ENCODE peak calls at places on chromosomes 4 and X, in four cellular contexts. K is tibial artery, R is transverse colon, J is hepatocyte. D is an unnamed sample.
A peak's percentile ranks its signal among the peaks of the same experiment; 100 is the strongest.

GRCh38 chr4:47002593-47002992 is 9.2 kb upstream of the GABRA4 start:
- DNase-seq in K (no peak), R (no peak), J (no peak), D (no peak)

GRCh38 chrX:74249963-74250362 is 54.0 kb upstream of the ZCCHC13 start:
- DNase-seq in K (no peak), R (no peak), J (peak; percentile 15), D (no peak)

GRCh38 chr4:98290511-98290910 is 29.3 kb downstream of the RAP1GDS1 start:
- DNase-seq in K (no peak), R (no peak), J (no peak), D (no peak)

GRCh38 chrX:48107717-48108116 is 22.7 kb upstream of the SPACA5B start:
- DNase-seq in K (no peak), R (no peak), J (no peak), D (no peak)

GRCh38 chr4:152294331-152294730 is 241.6 kb downstream of the FBXW7 start:
- DNase-seq in K (no peak), R (no peak), J (no peak), D (no peak)

GRCh38 chr4:92304073-92304472 is 307 bp downstream of the GRID2 start:
- DNase-seq in K (no peak), R (no peak), J (no peak), D (no peak)

GRCh38 chrX:95884196-95884595 is 800.4 kb upstream of the DIAPH2 start:
- DNase-seq in K (no peak), R (no peak), J (no peak), D (no peak)

GRCh38 chrX:65596270-65596669 is 61.7 kb upstream of the LAS1L start:
- DNase-seq in K (peak; percentile 64), R (peak; percentile 24), J (no peak), D (no peak)

GRCh38 chr4:26032142-26032541 is 118.1 kb downstream of the SMIM20 start:
- DNase-seq in K (no peak), R (no peak), J (no peak), D (no peak)

GRCh38 chr4:147732516-147733193 is 767 bp downstream of the ARHGAP10 start:
- DNase-seq in K (peak; percentile 68), R (peak; percentile 11), J (peak; percentile 64), D (no peak)

GRCh38 chrX:3699841-3700381 is 13.5 kb downstream of the PRKX start:
- DNase-seq in K (no peak), R (no peak), J (no peak), D (no peak)

GRCh38 chr4:13849778-13850177 is 222.3 kb upstream of the BOD1L1 start:
- DNase-seq in K (no peak), R (no peak), J (no peak), D (no peak)

GRCh38 chr4:155593793-155594192 is 72.9 kb upstream of the GUCY1A1 start:
- DNase-seq in K (no peak), R (no peak), J (no peak), D (no peak)

GRCh38 chr4:103895876-103896465 is 176.2 kb upstream of the TACR3 start:
- DNase-seq in K (no peak), R (no peak), J (no peak), D (no peak)

GRCh38 chrX:129945131-129945530 is 37.3 kb upstream of the BCORL1 start:
- DNase-seq in K (no peak), R (no peak), J (no peak), D (no peak)

GRCh38 chrX:132622130-132622529 is 133.3 kb upstream of the MBNL3 start:
- DNase-seq in K (no peak), R (no peak), J (peak; percentile 14), D (no peak)

GRCh38 chrX:25427873-25428555 is 412.2 kb upstream of the ARX start:
- DNase-seq in K (no peak), R (no peak), J (no peak), D (no peak)

GRCh38 chrX:30955687-30956086 is 66.6 kb upstream of the TAB3 start:
- DNase-seq in K (no peak), R (no peak), J (no peak), D (no peak)

GRCh38 chr4:57071340-57071739 is 38.8 kb downstream of the IGFBP7 start:
- DNase-seq in K (no peak), R (no peak), J (no peak), D (no peak)

GRCh38 chrX:134520860-134521390 is 61.0 kb downstream of the HPRT1 start:
- DNase-seq in K (no peak), R (peak; percentile 23), J (peak; percentile 57), D (no peak)

GRCh38 chr4:28247805-28248204 is 1387.2 kb downstream of the STIM2 start:
- DNase-seq in K (no peak), R (no peak), J (no peak), D (no peak)

GRCh38 chr4:164252286-164252685 is 501.6 kb upstream of the SMIM31 start:
- DNase-seq in K (no peak), R (no peak), J (peak; percentile 6), D (no peak)

GRCh38 chrX:13091111-13091765 is 46.8 kb upstream of the FAM9C start:
- DNase-seq in K (no peak), R (no peak), J (no peak), D (no peak)

GRCh38 chrX:13093489-13094140 is 49.2 kb upstream of the FAM9C start:
- DNase-seq in K (no peak), R (no peak), J (no peak), D (no peak)

GRCh38 chrX:13090261-13091110 is 46.1 kb upstream of the FAM9C start:
- DNase-seq in K (no peak), R (no peak), J (peak; percentile 44), D (no peak)

GRCh38 chrX:13094374-13094773 is 50.0 kb upstream of the FAM9C start:
- DNase-seq in K (no peak), R (no peak), J (no peak), D (no peak)

GRCh38 chrX:13092455-13092941 is 48.1 kb upstream of the FAM9C start:
- DNase-seq in K (no peak), R (peak; percentile 75), J (no peak), D (peak; percentile 48)
- H3K4me1 ChIP-seq in K (no peaks in the 10 kb centered on the region), R (peaks cover 6% of the 10 kb centered on the region), J (peaks cover 35% of the 10 kb centered on the region), D (peaks cover 25% of the 10 kb centered on the region)

GRCh38 chrX:50618788-50619558 is 148.3 kb upstream of the DGKK start:
- DNase-seq in K (no peak), R (peak; percentile 8), J (no peak), D (no peak)
- TF ChIP-seq CTCF in K (no peak), R (no peak), J (no peak), D (no peak)

DNA sequence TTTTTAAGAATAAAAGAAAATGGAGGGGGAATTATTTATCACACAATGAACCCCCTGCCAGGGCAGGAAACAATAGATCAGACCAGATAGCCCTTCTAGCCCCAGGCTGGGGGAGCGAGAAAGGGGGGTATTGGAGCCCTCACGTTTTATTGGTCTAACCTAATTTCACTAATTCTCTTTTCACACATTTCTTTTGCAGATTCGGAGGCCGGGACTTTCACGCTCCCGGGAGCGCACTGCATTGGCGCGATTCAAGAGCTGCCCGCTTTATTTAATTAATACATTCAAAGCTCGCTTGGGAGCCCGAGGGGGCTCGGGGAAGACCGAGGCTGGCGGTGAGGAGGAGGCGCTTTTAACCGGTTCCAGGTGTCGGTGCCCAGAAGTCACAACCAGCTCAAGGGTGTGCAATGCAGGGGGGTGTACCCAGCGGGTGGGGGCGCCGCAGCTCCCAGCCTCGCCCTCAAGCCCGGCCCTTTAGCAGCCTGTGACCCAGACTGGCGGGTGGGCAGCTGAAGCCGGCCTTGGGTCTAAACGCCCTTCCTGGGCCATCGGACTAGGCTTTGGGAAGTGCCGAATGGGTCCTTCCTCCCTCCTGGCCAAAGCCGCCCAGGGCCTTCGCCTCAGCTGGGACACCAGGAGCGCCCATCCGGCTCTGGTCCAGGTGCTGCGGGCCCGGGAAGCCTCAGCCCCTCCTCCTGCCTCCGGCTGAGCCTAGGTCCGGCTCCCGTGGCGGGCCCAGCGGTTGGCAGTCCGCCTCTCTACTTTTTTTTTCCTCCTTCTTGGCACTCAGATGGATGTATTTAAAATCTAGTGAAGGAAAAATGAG is 5.3 kb downstream of the NEUROG2 start:
- DNase-seq in K (peak; percentile 62), R (no peak), J (no peak), D (no peak)
- H3K4me3 ChIP-seq in K (peak overlapping the region; percentile 18), R (no peak overlapping the region), J (no peak overlapping the region), D (peak overlapping the region; percentile 18)

GRCh38 chr4:173264960-173265281 is 69.2 kb downstream of the HMGB2 start:
- DNase-seq in K (no peak), R (no peak), J (no peak), D (no peak)

GRCh38 chr4:173262363-173262762 is 71.8 kb downstream of the HMGB2 start:
- DNase-seq in K (no peak), R (no peak), J (no peak), D (no peak)

GRCh38 chr4:173261052-173261451 is 73.1 kb downstream of the HMGB2 start:
- DNase-seq in K (no peak), R (no peak), J (no peak), D (no peak)

GRCh38 chr4:173269280-173269679 is 64.9 kb downstream of the HMGB2 start:
- DNase-seq in K (no peak), R (no peak), J (no peak), D (no peak)

DNA sequence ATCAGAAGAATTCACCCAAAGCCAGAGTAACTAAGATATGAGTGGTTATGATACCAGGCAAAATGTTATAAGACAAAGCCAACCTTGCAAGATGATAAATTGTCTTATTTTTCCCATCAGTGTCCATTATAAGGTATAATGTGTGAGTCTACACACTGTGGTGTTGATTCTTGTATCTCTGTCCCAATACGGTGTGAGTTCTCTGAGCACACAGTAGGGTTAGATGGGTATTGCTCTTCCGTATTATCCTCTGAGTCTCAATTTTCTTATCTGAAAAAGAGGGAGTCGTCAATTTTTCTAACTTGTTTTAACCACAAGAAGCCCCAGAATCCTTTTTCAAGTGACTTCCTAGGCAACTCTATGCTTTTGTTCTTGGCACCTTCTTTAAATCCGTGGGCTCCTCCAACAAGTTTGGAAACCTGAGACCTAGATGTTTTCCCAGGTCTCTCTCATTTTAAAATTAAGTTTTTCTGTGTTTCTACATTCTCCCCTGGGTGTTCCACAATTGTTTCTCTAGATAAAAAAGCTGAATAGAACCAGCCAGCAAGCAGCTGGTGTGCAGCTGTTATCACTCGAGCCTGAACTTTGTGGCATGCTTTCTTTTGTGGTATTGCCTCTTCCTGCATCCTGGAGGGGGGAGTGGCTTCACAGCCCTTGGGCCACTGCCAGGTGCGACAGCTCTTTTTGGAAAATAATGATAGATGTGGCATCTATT is 69.8 kb downstream of the HMGB2 start:
- DNase-seq in K (no peak), R (peak; percentile 31), J (no peak), D (peak; percentile 34)
- H3K4me1 ChIP-seq in K (peaks cover 9% of the 10 kb centered on the region), R (no peaks in the 10 kb centered on the region), J (peaks cover 6% of the 10 kb centered on the region), D (peaks cover 10% of the 10 kb centered on the region)